ENCODE peak calls at places on chromosomes 2 and 18, in ten cellular contexts. D, M, B, T, U, Q, L, R, V and X are unnamed samples.

GRCh38 chr2:42116195-42117181 is 52.7 kb upstream of the EML4 start:
- DNase-seq in D (no peak), M (peak), B (no peak), T (no peak), U (no peak), Q (no peak), L (peak), R (no peak), V (no peak), X (peak)

GRCh38 chr2:195898505-195898904 is 170.1 kb downstream of the DNAH7 start:
- DNase-seq in D (peak), M (peak), B (peak), T (peak), U (no peak), Q (peak), L (peak), R (peak), V (no peak), X (peak)

GRCh38 chr18:52348209-52348608 is 8.2 kb downstream of the DCC start:
- DNase-seq in D (no peak), M (no peak), B (peak), T (no peak), U (no peak), Q (no peak), L (no peak), R (no peak), V (peak), X (peak)

GRCh38 chr2:67400560-67401464 is 3.7 kb downstream of the ETAA1 start:
- DNase-seq in D (no peak), M (no peak), B (peak), T (no peak), U (no peak), Q (no peak), L (peak), R (no peak), V (no peak), X (peak)

GRCh38 chr18:58268849-58269248 is 224.8 kb downstream of the NEDD4L start:
- DNase-seq in D (no peak), M (no peak), B (peak), T (peak), U (no peak), Q (no peak), L (peak), R (no peak), V (no peak), X (peak)

GRCh38 chr2:219631406-219631891 is 4.0 kb downstream of the SLC4A3 start:
- DNase-seq in D (no peak), M (no peak), B (no peak), T (no peak), U (no peak), Q (no peak), L (no peak), R (no peak), V (no peak), X (no peak)

GRCh38 chr2:44974064-44974715 is 32.7 kb downstream of the SIX3 start:
- DNase-seq in D (peak), M (no peak), B (peak), T (no peak), U (no peak), Q (no peak), L (peak), R (no peak), V (no peak), X (peak)

GRCh38 chr2:11710210-11710609 is 36.2 kb upstream of the LPIN1 start:
- DNase-seq in D (no peak), M (no peak), B (peak), T (no peak), U (no peak), Q (no peak), L (peak), R (no peak), V (no peak), X (peak)

GRCh38 chr2:79792097-79792496 is 279.2 kb downstream of the CTNNA2 start:
- DNase-seq in D (no peak), M (no peak), B (no peak), T (no peak), U (no peak), Q (no peak), L (no peak), R (no peak), V (no peak), X (no peak)

GRCh38 chr2:109481196-109481555 is 132.6 kb downstream of the SEPTIN10 start:
- DNase-seq in D (peak), M (no peak), B (no peak), T (no peak), U (no peak), Q (no peak), L (no peak), R (peak), V (no peak), X (no peak)

GRCh38 chr2:55051026-55051866 is 995 bp upstream of the RTN4 start:
- DNase-seq in D (peak), M (peak), B (peak), T (peak), U (no peak), Q (peak), L (peak), R (peak), V (peak), X (peak)

GRCh38 chr2:239751719-239752355 is 273.3 kb downstream of the NDUFA10 start:
- DNase-seq in D (peak), M (no peak), B (no peak), T (no peak), U (no peak), Q (peak), L (no peak), R (no peak), V (peak), X (no peak)

GRCh38 chr2:198309673-198310280 is 505.4 kb downstream of the PLCL1 start:
- DNase-seq in D (peak), M (no peak), B (peak), T (no peak), U (peak), Q (peak), L (peak), R (no peak), V (peak), X (peak)

GRCh38 chr2:204544961-204545860 is at the start of gene PARD3B:
- DNase-seq in D (peak), M (no peak), B (peak), T (no peak), U (peak), Q (no peak), L (peak), R (peak), V (peak), X (peak)

GRCh38 chr2:145197944-145198343 is 678.0 kb upstream of the ZEB2 start:
- DNase-seq in D (no peak), M (no peak), B (no peak), T (no peak), U (no peak), Q (no peak), L (no peak), R (no peak), V (no peak), X (no peak)

GRCh38 chr2:223101340-223102039 is 49.5 kb downstream of the KCNE4 start:
- DNase-seq in D (peak), M (no peak), B (peak), T (no peak), U (peak), Q (no peak), L (peak), R (peak), V (no peak), X (peak)

GRCh38 chr2:8193686-8194615 is 487.9 kb upstream of the ID2 start:
- DNase-seq in D (no peak), M (no peak), B (no peak), T (no peak), U (no peak), Q (no peak), L (no peak), R (no peak), V (no peak), X (no peak)

GRCh38 chr2:186532891-186533290 is 46.8 kb downstream of the ZC3H15 start:
- DNase-seq in D (no peak), M (no peak), B (no peak), T (no peak), U (no peak), Q (no peak), L (no peak), R (no peak), V (no peak), X (no peak)

GRCh38 chr18:77870238-77870637 is 620.6 kb downstream of the GALR1 start:
- DNase-seq in D (no peak), M (no peak), B (no peak), T (no peak), U (no peak), Q (no peak), L (no peak), R (no peak), V (no peak), X (no peak)

GRCh38 chr18:35110037-35110436 is 68.8 kb downstream of the MAPRE2 start:
- DNase-seq in D (no peak), M (no peak), B (no peak), T (no peak), U (no peak), Q (no peak), L (no peak), R (no peak), V (no peak), X (no peak)

GRCh38 chr2:69375494-69376353 is 11.3 kb downstream of the GFPT1 start:
- DNase-seq in D (peak), M (no peak), B (peak), T (no peak), U (no peak), Q (no peak), L (peak), R (no peak), V (peak), X (peak)

GRCh38 chr18:75265255-75265654 is 54.7 kb downstream of the TSHZ1 start:
- DNase-seq in D (no peak), M (no peak), B (no peak), T (no peak), U (no peak), Q (no peak), L (no peak), R (no peak), V (no peak), X (no peak)

GRCh38 chr18:7817596-7817995 is 250.5 kb downstream of the PTPRM start:
- DNase-seq in D (no peak), M (no peak), B (no peak), T (no peak), U (no peak), Q (no peak), L (no peak), R (no peak), V (no peak), X (peak)

GRCh38 chr2:220198911-220199310 is 571.5 kb downstream of the SLC4A3 start:
- DNase-seq in D (no peak), M (peak), B (peak), T (no peak), U (no peak), Q (no peak), L (peak), R (no peak), V (no peak), X (peak)

GRCh38 chr2:12717191-12717987 is 653 bp downstream of the TRIB2 start:
- DNase-seq in D (peak), M (no peak), B (peak), T (no peak), U (peak), Q (peak), L (peak), R (peak), V (peak), X (peak)

GRCh38 chr2:118032169-118033013 is 18.5 kb upstream of the CCDC93 start:
- DNase-seq in D (peak), M (no peak), B (peak), T (no peak), U (no peak), Q (peak), L (peak), R (peak), V (peak), X (peak)

GRCh38 chr2:197369228-197369945 is 58.8 kb upstream of the ANKRD44 start:
- DNase-seq in D (no peak), M (no peak), B (no peak), T (no peak), U (no peak), Q (no peak), L (no peak), R (no peak), V (peak), X (no peak)

GRCh38 chr2:12720181-12720580 is 3.4 kb downstream of the TRIB2 start:
- DNase-seq in D (no peak), M (no peak), B (no peak), T (no peak), U (no peak), Q (no peak), L (no peak), R (no peak), V (no peak), X (peak)

GRCh38 chr18:46291149-46291548 is 187.0 kb downstream of the HAUS1 start:
- DNase-seq in D (no peak), M (no peak), B (no peak), T (no peak), U (no peak), Q (peak), L (no peak), R (no peak), V (no peak), X (no peak)

GRCh38 chr18:68701353-68701752 is 13.6 kb downstream of the TMX3 start:
- DNase-seq in D (no peak), M (no peak), B (no peak), T (no peak), U (no peak), Q (no peak), L (no peak), R (no peak), V (no peak), X (no peak)

GRCh38 chr2:221075203-221075602 is 496.9 kb downstream of the EPHA4 start:
- DNase-seq in D (no peak), M (peak), B (no peak), T (no peak), U (no peak), Q (no peak), L (peak), R (no peak), V (no peak), X (peak)

GRCh38 chr2:233929352-233929843 is 12.2 kb downstream of the TRPM8 start:
- DNase-seq in D (no peak), M (no peak), B (no peak), T (no peak), U (no peak), Q (no peak), L (no peak), R (no peak), V (no peak), X (peak)

GRCh38 chr2:114507744-114508143 is 65.3 kb downstream of the DPP10 start:
- DNase-seq in D (no peak), M (no peak), B (no peak), T (no peak), U (no peak), Q (no peak), L (no peak), R (no peak), V (no peak), X (no peak)

GRCh38 chr2:174593574-174594203 is 3.9 kb downstream of the WIPF1 start:
- DNase-seq in D (peak), M (no peak), B (no peak), T (no peak), U (no peak), Q (peak), L (peak), R (no peak), V (peak), X (peak)

GRCh38 chr2:84888401-84889276 is 7.8 kb upstream of the TRABD2A start:
- DNase-seq in D (peak), M (no peak), B (no peak), T (no peak), U (no peak), Q (peak), L (peak), R (no peak), V (peak), X (peak)

GRCh38 chr2:224861266-224861665 is 145.1 kb upstream of the CCDC195 start:
- DNase-seq in D (no peak), M (no peak), B (peak), T (no peak), U (no peak), Q (no peak), L (no peak), R (no peak), V (no peak), X (no peak)

GRCh38 chr2:73059106-73059505 is 12.4 kb downstream of the SFXN5 start:
- DNase-seq in D (no peak), M (no peak), B (no peak), T (no peak), U (no peak), Q (no peak), L (no peak), R (no peak), V (no peak), X (no peak)

GRCh38 chr2:120599064-120599463 is 136.6 kb upstream of the GLI2 start:
- DNase-seq in D (no peak), M (no peak), B (no peak), T (no peak), U (no peak), Q (no peak), L (no peak), R (no peak), V (no peak), X (no peak)

GRCh38 chr2:72235497-72236413 is 88.1 kb upstream of the CYP26B1 start:
- DNase-seq in D (no peak), M (no peak), B (no peak), T (no peak), U (no peak), Q (no peak), L (no peak), R (no peak), V (no peak), X (no peak)

GRCh38 chr2:20642026-20642971 is 8.6 kb downstream of the HS1BP3 start:
- DNase-seq in D (peak), M (no peak), B (peak), T (no peak), U (peak), Q (peak), L (peak), R (peak), V (peak), X (peak)

GRCh38 chr2:238015705-238016104 is 45.1 kb upstream of the SCLY start:
- DNase-seq in D (no peak), M (no peak), B (no peak), T (no peak), U (no peak), Q (no peak), L (no peak), R (no peak), V (no peak), X (no peak)
- TF ChIP-seq CTCF in D (no peak), M (peak), B (no peak), T (peak), U (peak), Q (no peak), L (peak), R (no peak), V (no peak), X (peak)

GRCh38 chr2:176814740-176815367 is 397.7 kb upstream of the HNRNPA3 start:
- DNase-seq in D (no peak), M (peak), B (peak), T (no peak), U (no peak), Q (no peak), L (peak), R (no peak), V (peak), X (peak)
- TF ChIP-seq CTCF in D (peak), M (peak), B (peak), T (peak), U (peak), Q (peak), L (peak), R (peak), V (peak), X (peak)

DNA sequence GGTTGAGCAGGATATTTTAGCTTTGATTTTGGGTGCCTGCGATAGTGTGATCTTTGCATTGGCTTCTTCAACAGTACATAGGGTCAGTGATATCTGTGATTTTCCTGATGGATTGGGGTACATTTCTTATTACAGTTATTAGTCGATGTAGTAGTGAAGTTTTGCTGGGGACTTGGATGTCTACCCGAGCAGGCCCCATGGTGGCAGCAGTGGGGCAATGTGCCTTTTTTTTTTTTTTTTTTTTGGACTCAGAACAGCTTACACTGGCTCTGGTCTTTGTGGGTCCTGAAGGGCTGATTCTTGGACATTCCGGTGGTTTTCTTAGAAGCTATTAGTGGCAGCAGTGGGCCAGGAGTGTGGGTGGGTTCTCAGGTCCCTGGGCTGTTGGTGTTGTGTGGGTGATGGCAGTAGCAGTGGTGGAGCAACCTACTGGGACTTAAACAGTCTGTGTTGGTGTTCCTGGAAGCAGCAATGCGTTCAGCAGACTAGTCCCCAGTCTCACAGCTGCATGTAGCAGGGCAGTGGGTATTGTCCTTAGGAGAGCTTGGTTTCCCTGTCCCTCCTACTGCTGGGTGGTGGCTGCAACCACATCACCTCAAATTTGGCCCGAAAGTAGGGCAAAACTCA is 53.7 kb upstream of the SLC4A10 start:
- DNase-seq in D (no peak), M (no peak), B (no peak), T (no peak), U (no peak), Q (no peak), L (no peak), R (no peak), V (peak), X (peak)
- TF ChIP-seq CTCF in D (no peak), M (peak), B (no peak), T (no peak), U (peak), Q (no peak), L (peak), R (no peak), V (no peak), X (peak)

DNA sequence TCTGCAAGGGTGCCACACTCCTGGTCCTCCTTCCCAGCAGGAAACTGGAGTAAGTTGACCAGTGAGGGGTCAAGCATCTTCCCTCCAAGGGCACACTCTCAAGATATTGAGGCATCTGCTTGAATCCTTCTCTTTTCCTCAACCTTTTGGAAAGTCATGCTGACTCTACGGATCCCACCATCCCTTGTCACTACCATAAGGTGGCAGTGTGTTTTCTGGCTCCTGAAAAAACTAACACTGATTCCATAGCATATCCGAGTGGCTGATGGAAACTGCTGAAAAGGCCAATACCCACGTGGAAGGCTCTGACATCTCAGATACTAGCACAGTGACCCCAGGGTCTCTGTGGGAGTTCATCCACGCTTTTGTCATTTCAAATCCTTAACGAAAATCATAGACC is 37.1 kb downstream of the GPR45 start:
- DNase-seq in D (no peak), M (no peak), B (no peak), T (no peak), U (no peak), Q (no peak), L (no peak), R (no peak), V (no peak), X (no peak)
- TF ChIP-seq CTCF in D (no peak), M (no peak), B (no peak), T (no peak), U (peak), Q (no peak), L (no peak), R (no peak), V (no peak), X (peak)

GRCh38 chr2:36322108-36322507 is 33.5 kb upstream of the CRIM1 start:
- DNase-seq in D (no peak), M (no peak), B (peak), T (no peak), U (no peak), Q (no peak), L (peak), R (no peak), V (no peak), X (peak)
- TF ChIP-seq CTCF in D (peak), M (peak), B (no peak), T (peak), U (peak), Q (peak), L (peak), R (no peak), V (peak), X (peak)